ENCODE peak calls at places on chromosomes 12 and 14, in eight cellular contexts. Q is neuronal stem cell, N is tibial artery, U is endodermal cell, F is adipocyte, W is heart right ventricle, E is colonic mucosa, S is NT2/D1. J is an unnamed sample. For H3K9me3, the result is how much of the 10 kb centered on the place peaks cover.

GRCh38 chr12:22573181-22573580 is 28.8 kb upstream of the C2CD5 start:
- DNase-seq in Q (no peak), N (no peak), U (no peak), F (no peak), W (no peak), E (no peak), S (no peak), J (no peak)

GRCh38 chr12:107660230-107660629 is 25.4 kb upstream of the PWP1 start:
- DNase-seq in Q (no peak), N (no peak), U (no peak), F (no peak), W (no peak), E (no peak), S (no peak), J (no peak)

GRCh38 chr12:66065623-66066022 is 64.9 kb downstream of the LLPH start:
- DNase-seq in Q (no peak), N (no peak), U (no peak), F (peak), W (no peak), E (no peak), S (no peak), J (no peak)

GRCh38 chr12:29282452-29282851 is 98.5 kb downstream of the ERGIC2 start:
- DNase-seq in Q (no peak), N (no peak), U (no peak), F (no peak), W (no peak), E (no peak), S (no peak), J (no peak)

GRCh38 chr12:51905507-51906438 is 1.5 kb upstream of the ACVRL1 start:
- DNase-seq in Q (no peak), N (peak), U (peak), F (no peak), W (peak), E (peak), S (no peak), J (peak)

GRCh38 chr12:117380083-117380482 is 18.7 kb upstream of the NOS1 start:
- DNase-seq in Q (no peak), N (no peak), U (no peak), F (no peak), W (no peak), E (no peak), S (no peak), J (no peak)

GRCh38 chr14:99756796-99757195 is 36.4 kb upstream of the EML1 start:
- DNase-seq in Q (no peak), N (peak), U (no peak), F (no peak), W (no peak), E (no peak), S (no peak), J (no peak)

GRCh38 chr12:55829967-55830600 is 697 bp upstream of the DNAJC14 start:
- DNase-seq in Q (no peak), N (peak), U (peak), F (peak), W (peak), E (peak), S (no peak), J (peak)

GRCh38 chr14:98868846-98869245 is 403.2 kb downstream of the BCL11B start:
- DNase-seq in Q (no peak), N (no peak), U (no peak), F (no peak), W (no peak), E (no peak), S (no peak), J (no peak)

GRCh38 chr14:102394717-102395378 is 32.1 kb downstream of the TECPR2 start:
- DNase-seq in Q (no peak), N (no peak), U (no peak), F (no peak), W (no peak), E (no peak), S (no peak), J (no peak)

GRCh38 chr14:102392506-102392905 is 29.8 kb downstream of the TECPR2 start:
- DNase-seq in Q (no peak), N (no peak), U (no peak), F (no peak), W (no peak), E (no peak), S (no peak), J (no peak)

DNA sequence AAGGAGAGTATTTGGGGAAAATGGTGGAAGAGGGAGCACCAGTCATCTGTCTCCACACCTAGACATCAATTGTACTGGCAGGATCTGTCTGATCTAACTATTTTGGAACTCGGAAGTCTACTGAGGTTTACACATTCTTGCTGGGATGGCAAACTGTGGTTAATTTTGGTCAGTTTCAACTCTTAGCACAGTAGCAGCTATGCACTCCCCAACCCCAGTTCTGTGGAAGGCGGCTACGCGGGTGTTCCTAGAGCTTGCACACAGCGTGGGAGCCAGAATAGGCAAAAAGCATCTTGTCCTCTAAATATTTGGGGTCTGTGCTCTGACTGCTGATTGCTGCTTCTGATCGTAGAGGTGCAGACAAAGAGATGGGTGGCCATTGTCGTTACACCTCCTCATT is 33.8 kb downstream of the TECPR2 start:
- DNase-seq in Q (no peak), N (no peak), U (no peak), F (no peak), W (no peak), E (no peak), S (no peak), J (no peak)
- H3K9me3 ChIP-seq in Q (under half), N (under half), U (under half), F (under half), W (under half), E (under half), S (under half), J (under half)

DNA sequence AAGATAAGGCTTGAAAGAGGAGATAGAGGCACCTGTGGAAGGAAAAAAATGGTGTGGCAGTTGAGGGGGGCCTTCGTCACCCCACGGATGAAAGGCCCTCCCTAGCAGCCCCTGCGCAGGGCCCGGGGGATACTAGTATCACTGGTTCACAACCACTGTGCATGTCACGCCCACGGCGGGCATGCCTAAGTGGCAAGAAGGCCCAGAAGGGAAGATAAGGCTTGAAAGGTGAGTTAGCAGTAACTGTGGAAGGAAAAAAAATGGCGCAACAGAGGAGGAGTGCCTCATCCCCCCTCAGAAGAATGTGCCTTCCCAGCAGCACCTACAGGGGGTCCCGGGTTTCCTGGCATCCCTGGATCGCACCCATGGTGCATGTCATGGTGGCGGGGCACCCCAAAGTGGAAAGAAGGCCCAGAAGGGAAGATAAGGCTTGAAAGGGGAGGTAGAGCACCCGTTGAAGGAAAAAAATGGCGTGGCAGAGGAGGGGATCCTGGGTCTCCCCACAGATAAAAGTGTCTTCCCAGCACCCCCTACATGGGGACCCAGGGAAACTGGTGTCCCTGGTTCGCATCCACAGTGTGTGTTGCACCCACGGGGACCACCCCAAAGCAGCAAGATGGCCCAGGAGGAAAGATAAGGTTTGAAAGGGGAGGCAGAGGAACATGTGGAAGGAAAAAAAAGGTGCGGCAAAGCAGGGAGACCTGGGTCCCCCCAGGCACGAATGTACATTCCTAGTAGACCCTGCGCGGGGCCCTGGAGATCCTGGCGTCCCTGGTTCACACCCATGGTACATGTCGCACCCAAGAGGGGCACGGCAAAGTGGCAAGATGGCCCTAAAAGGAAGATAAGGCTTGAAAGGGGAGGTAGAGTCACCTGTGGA is 279.2 kb downstream of the ALG10 start:
- DNase-seq in Q (no peak), N (no peak), U (no peak), F (no peak), W (no peak), E (no peak), S (no peak), J (no peak)
- H3K9me3 ChIP-seq in Q (half or more), N (under half), U (half or more), F (under half), W (under half), E (under half), S (under half), J (under half)

DNA sequence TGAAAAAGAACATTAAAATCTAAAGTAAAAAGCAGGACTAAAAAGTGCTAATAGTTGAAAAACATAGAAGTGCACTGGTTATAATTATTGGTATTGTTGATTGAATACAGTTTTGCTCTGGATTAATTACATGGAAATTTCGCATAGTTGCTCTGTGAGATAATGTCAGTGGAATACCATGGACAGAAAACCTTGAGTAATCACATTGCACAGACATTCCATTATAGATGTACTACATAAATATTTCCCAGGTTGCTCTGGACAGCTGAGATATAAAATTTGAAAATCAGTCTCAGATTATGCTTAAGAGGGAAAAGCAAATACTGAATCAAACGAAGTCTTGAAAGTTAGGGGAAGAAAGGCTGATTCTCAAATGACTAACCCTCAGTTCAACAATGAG is 439.3 kb upstream of the FLRT2 start:
- DNase-seq in Q (no peak), N (no peak), U (no peak), F (peak), W (no peak), E (no peak), S (no peak), J (no peak)
- H3K9me3 ChIP-seq in Q (under half), N (under half), U (under half), F (under half), W (under half), E (under half), S (under half), J (under half)

DNA sequence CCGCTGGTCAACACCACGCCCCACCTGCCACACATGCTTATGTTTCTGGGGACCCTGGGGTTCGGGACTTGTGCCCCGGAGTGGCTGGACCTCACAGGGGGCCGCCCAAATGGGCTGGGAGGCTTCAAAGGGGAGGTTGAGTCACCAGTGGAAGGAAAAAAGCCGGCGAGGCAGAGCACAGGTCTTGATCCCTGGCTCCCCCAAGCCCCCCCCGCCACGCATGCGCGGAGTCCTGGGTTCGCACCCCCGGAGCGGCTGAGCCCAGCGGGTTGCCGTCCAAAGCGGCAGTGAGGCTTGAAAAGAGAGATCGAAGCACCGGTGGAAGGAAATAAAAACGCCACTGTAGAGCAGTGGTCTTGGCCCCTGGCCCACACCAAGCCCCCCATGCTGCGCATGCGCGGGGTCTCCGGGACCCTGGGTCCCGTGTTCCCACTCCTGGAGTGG is 313.5 kb downstream of the ALG10 start:
- DNase-seq in Q (no peak), N (no peak), U (no peak), F (no peak), W (no peak), E (no peak), S (no peak), J (no peak)
- H3K9me3 ChIP-seq in Q (half or more), N (under half), U (under half), F (under half), W (under half), E (under half), S (under half), J (under half)

GRCh38 chr14:79270361-79270760 is 940.9 kb downstream of the DIO2 start:
- DNase-seq in Q (no peak), N (no peak), U (no peak), F (no peak), W (no peak), E (no peak), S (no peak), J (no peak)
- H3K9me3 ChIP-seq in Q (under half), N (under half), U (under half), F (under half), W (under half), E (under half), S (under half), J (under half)

GRCh38 chr14:30581283-30581625 is 22.3 kb downstream of the G2E3 start:
- DNase-seq in Q (no peak), N (no peak), U (no peak), F (no peak), W (no peak), E (peak), S (no peak), J (no peak)

GRCh38 chr14:30585204-30585603 is 26.2 kb downstream of the G2E3 start:
- DNase-seq in Q (no peak), N (no peak), U (no peak), F (no peak), W (no peak), E (no peak), S (no peak), J (no peak)

GRCh38 chr14:30582376-30582775 is 23.4 kb downstream of the G2E3 start:
- DNase-seq in Q (no peak), N (no peak), U (no peak), F (no peak), W (no peak), E (no peak), S (no peak), J (no peak)

GRCh38 chr14:30587141-30587540 is 28.2 kb downstream of the G2E3 start:
- DNase-seq in Q (no peak), N (no peak), U (no peak), F (no peak), W (no peak), E (no peak), S (no peak), J (no peak)

DNA sequence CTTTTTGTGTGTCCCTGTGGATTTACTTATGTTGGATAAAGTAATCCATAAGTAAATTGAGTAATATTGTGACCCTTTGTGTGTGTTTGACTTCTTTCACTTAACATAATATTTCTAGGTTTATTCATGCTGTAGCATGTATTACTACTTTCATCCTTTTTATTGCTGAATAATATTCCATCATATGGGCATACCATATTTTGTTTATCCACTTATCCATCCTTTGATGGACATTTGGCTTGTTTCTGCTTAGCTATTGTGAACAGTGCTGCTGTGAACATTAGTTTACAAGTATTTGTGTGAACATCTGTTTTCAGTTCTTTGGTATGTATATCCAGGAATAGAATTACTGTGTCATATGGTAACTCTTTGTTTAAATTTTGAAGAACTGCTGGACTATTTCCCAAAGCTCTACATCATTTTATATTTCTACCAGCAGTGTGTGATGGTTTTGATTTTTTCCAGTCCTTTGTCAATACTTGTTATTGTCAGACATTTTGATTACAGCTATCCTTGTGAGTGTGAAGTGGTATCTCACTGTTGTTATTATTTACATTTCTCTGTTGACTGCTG is 25.2 kb downstream of the G2E3 start:
- DNase-seq in Q (no peak), N (no peak), U (no peak), F (no peak), W (no peak), E (no peak), S (no peak), J (no peak)
- H3K9me3 ChIP-seq in Q (under half), N (under half), U (under half), F (under half), W (under half), E (under half), S (under half), J (under half)

DNA sequence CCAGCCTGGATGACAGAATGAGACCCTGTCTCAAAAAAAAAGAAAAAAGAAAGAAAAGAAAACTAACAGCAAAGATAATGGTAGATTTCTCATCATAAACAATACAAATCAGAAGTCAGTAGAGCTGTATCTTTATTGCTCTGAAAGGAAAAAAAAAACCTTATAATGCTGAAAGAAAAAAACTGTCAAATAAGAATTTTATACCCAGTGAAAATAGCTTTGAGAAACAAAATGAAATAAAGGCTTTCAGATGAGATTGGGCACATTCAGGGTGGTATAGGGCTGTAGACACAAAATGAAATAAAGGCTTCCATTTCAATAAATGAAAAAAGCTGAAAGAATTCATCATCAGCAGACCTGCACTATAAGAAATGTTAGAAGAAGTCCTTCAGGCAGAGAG is 105.0 kb upstream of the FOXN3 start:
- DNase-seq in Q (no peak), N (no peak), U (no peak), F (no peak), W (no peak), E (no peak), S (no peak), J (no peak)
- H3K9me3 ChIP-seq in Q (under half), N (under half), U (under half), F (under half), W (under half), E (under half), S (under half), J (under half)

GRCh38 chr12:20206410-20206809 is 161.9 kb upstream of the PDE3A start:
- DNase-seq in Q (no peak), N (no peak), U (no peak), F (no peak), W (no peak), E (no peak), S (no peak), J (no peak)

GRCh38 chr12:20199780-20200179 is 168.6 kb upstream of the PDE3A start:
- DNase-seq in Q (no peak), N (no peak), U (no peak), F (no peak), W (no peak), E (no peak), S (no peak), J (no peak)

GRCh38 chr12:20196767-20197166 is 171.6 kb upstream of the PDE3A start:
- DNase-seq in Q (no peak), N (no peak), U (no peak), F (no peak), W (no peak), E (no peak), S (no peak), J (no peak)

DNA sequence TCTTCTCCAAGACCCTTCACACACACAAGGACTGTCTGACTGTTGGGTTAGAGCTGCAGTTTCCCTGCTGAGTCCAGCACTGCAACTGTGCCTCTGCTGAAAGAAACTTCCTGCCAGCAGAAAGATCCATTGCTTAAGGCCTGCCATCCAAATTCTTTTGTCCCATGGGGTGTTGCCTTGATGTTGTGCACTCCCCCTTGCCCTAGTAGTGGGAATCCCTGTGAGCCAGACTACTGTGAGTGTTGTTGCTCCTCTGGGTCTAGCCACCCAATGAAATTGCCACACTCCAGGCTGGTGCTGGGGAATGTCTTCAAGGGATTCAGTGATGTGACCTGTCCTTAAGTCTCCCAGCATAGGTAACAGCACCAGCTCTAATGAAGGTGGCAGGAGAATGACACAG is 166.6 kb upstream of the PDE3A start:
- DNase-seq in Q (no peak), N (no peak), U (no peak), F (no peak), W (no peak), E (no peak), S (no peak), J (no peak)
- H3K9me3 ChIP-seq in Q (under half), N (under half), U (under half), F (under half), W (under half), E (under half), S (under half), J (under half)

GRCh38 chr12:34209259-34209835 is 187.1 kb downstream of the ALG10 start:
- DNase-seq in Q (no peak), N (no peak), U (no peak), F (no peak), W (no peak), E (no peak), S (no peak), J (no peak)

GRCh38 chr12:34206061-34206785 is 183.9 kb downstream of the ALG10 start:
- DNase-seq in Q (no peak), N (no peak), U (no peak), F (no peak), W (no peak), E (no peak), S (no peak), J (no peak)

GRCh38 chr12:34208331-34209258 is 186.3 kb downstream of the ALG10 start:
- DNase-seq in Q (no peak), N (no peak), U (no peak), F (no peak), W (no peak), E (no peak), S (no peak), J (no peak)

GRCh38 chr12:34210183-34210582 is 187.9 kb downstream of the ALG10 start:
- DNase-seq in Q (no peak), N (no peak), U (no peak), F (no peak), W (no peak), E (no peak), S (no peak), J (no peak)

DNA sequence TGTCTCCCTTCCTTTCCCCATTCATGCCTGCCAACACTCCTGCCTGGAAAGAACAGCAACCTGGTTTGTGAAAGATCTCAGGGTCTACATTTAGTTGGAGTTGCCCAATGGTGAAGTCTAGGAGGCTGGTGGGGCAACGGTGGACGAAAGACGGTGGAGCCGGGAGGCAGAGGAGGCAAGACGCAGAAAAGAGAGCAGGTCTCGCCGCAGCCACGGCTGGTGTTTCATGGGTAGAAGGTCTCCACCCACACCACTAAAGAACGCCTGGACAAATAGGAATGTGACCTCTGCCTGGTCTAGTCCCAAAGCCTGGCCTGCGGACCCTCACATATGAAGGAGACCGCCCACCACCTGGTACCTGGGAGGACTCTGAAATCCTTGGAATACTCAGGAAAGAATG is 185.6 kb downstream of the ALG10 start:
- DNase-seq in Q (no peak), N (no peak), U (no peak), F (no peak), W (no peak), E (no peak), S (no peak), J (no peak)
- H3K9me3 ChIP-seq in Q (half or more), N (under half), U (half or more), F (under half), W (under half), E (under half), S (under half), J (under half)

J was measured in heart left ventricle.